ENCODE peak calls at places on chromosomes 4 and X, in seven cellular contexts. One of them, this sample, is unnamed.
A peak's percentile ranks its signal among the peaks of the same experiment; 100 is the strongest.

GRCh38 chrX:88101968-88102367 is 584.4 kb downstream of the KLHL4 start:
- DNase-seq in hepatocyte: no peak
- DNase-seq in mammary epithelial cell: no peak
- DNase-seq in tibial artery: no peak
- DNase-seq in endothelial cell of umbilical vein: no peak
- DNase-seq in left ventricle myocardium inferior: no peak
- DNase-seq in IMR-90: no peak
- DNase-seq in this sample: no peak

GRCh38 chr4:21097026-21097425 is 396.8 kb downstream of the PACRGL start:
- DNase-seq in hepatocyte: no peak
- DNase-seq in mammary epithelial cell: no peak
- DNase-seq in tibial artery: no peak
- DNase-seq in endothelial cell of umbilical vein: peak; percentile 78
- DNase-seq in left ventricle myocardium inferior: no peak
- DNase-seq in IMR-90: no peak
- DNase-seq in this sample: no peak

GRCh38 chr4:53321151-53321987 is 44.5 kb downstream of the SCFD2 start:
- DNase-seq in hepatocyte: no peak
- DNase-seq in mammary epithelial cell: peak; percentile 61
- DNase-seq in tibial artery: no peak
- DNase-seq in endothelial cell of umbilical vein: peak; percentile 94
- DNase-seq in left ventricle myocardium inferior: no peak
- DNase-seq in IMR-90: peak; percentile 86
- DNase-seq in this sample: no peak

GRCh38 chr4:54657556-54658313 is at the start of gene KIT:
- DNase-seq in hepatocyte: peak; percentile 75
- DNase-seq in mammary epithelial cell: no peak
- DNase-seq in tibial artery: peak; percentile 72
- DNase-seq in endothelial cell of umbilical vein: peak; percentile 56
- DNase-seq in left ventricle myocardium inferior: peak; percentile 33
- DNase-seq in IMR-90: peak; percentile 32
- DNase-seq in this sample: peak; percentile 18

GRCh38 chr4:8289956-8290700 is 20.6 kb downstream of the HTRA3 start:
- DNase-seq in hepatocyte: no peak
- DNase-seq in mammary epithelial cell: no peak
- DNase-seq in tibial artery: peak; percentile 54
- DNase-seq in endothelial cell of umbilical vein: no peak
- DNase-seq in left ventricle myocardium inferior: peak; percentile 5
- DNase-seq in IMR-90: no peak
- DNase-seq in this sample: no peak

GRCh38 chr4:146058531-146058930 is 117.0 kb upstream of the LSM6 start:
- DNase-seq in hepatocyte: no peak
- DNase-seq in mammary epithelial cell: no peak
- DNase-seq in tibial artery: no peak
- DNase-seq in endothelial cell of umbilical vein: no peak
- DNase-seq in left ventricle myocardium inferior: no peak
- DNase-seq in IMR-90: no peak
- DNase-seq in this sample: no peak

GRCh38 chr4:74223801-74224200 is 65.9 kb downstream of the MTHFD2L start:
- DNase-seq in hepatocyte: no peak
- DNase-seq in mammary epithelial cell: peak; percentile 71
- DNase-seq in tibial artery: no peak
- DNase-seq in endothelial cell of umbilical vein: peak; percentile 14
- DNase-seq in left ventricle myocardium inferior: no peak
- DNase-seq in IMR-90: peak; percentile 59
- DNase-seq in this sample: no peak

GRCh38 chr4:74006009-74006476 is 7.6 kb upstream of the CXCL5 start:
- DNase-seq in hepatocyte: no peak
- DNase-seq in mammary epithelial cell: peak; percentile 91
- DNase-seq in tibial artery: no peak
- DNase-seq in endothelial cell of umbilical vein: no peak
- DNase-seq in left ventricle myocardium inferior: no peak
- DNase-seq in IMR-90: peak; percentile 38
- DNase-seq in this sample: no peak

GRCh38 chr4:7516116-7516772 is 81.5 kb upstream of the PSAPL1 start:
- DNase-seq in hepatocyte: no peak
- DNase-seq in mammary epithelial cell: no peak
- DNase-seq in tibial artery: no peak
- DNase-seq in endothelial cell of umbilical vein: no peak
- DNase-seq in left ventricle myocardium inferior: no peak
- DNase-seq in IMR-90: no peak
- DNase-seq in this sample: no peak

GRCh38 chrX:40434443-40434842 is 146.3 kb upstream of the ATP6AP2 start:
- DNase-seq in hepatocyte: no peak
- DNase-seq in mammary epithelial cell: no peak
- DNase-seq in tibial artery: no peak
- DNase-seq in endothelial cell of umbilical vein: no peak
- DNase-seq in left ventricle myocardium inferior: no peak
- DNase-seq in IMR-90: no peak
- DNase-seq in this sample: no peak

DNA sequence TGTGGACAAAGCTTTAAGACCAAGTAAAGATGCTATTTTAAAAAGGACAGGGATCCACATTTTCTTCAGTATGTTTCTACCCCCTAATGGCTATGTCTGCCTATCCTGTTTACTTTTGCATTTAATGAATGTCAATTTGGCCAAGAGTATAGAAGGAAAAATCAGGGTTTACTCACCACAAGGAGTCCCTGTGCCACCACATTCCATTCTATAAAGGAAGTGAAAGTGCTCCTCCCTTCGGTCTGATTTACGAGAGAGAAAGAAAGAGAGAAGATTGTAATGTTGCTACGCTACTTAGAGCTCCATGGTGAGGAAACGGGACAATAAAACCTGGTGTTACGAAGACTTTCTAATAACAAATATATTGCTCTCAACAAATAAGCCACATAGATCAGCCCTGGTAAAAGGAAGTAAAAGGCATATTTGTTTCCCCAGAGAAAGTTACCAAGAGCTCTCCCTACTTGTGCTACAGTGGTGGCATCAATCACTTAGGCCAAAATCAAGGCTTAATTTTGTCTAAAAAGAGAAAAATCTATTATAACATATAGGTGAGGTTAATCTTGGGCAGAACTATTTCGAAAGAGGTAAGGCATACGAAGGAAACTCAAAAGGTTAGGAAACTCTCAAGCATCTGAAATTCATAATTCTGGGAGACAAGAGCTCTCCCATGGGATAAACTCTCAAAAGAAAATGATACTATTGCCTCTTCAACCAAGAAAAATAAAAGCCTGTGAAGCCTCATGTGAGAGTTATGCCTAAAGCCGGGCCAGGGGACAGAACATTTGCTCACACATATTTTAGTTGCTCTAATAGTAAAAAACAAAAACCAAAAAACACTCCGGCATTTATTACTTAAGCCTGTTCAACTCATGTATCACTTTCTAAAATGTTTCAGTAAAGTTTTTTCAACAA is 29.5 kb downstream of the TAPT1 start:
- DNase-seq in hepatocyte: peak; percentile 67
- DNase-seq in mammary epithelial cell: peak; percentile 72
- DNase-seq in tibial artery: no peak
- DNase-seq in endothelial cell of umbilical vein: peak; percentile 83
- DNase-seq in left ventricle myocardium inferior: no peak
- DNase-seq in IMR-90: peak; percentile 65
- DNase-seq in this sample: no peak
- H3K4me3 ChIP-seq in hepatocyte: no peak overlapping the region
- H3K4me3 ChIP-seq in mammary epithelial cell: peak overlapping the region; percentile 35
- H3K4me3 ChIP-seq in tibial artery: peak overlapping the region; percentile 40
- H3K4me3 ChIP-seq in endothelial cell of umbilical vein: peak overlapping the region; percentile 34
- H3K4me3 ChIP-seq in left ventricle myocardium inferior: peak overlapping the region; percentile 46
- H3K4me3 ChIP-seq in IMR-90: peak overlapping the region; percentile 18
- H3K4me3 ChIP-seq in this sample: peak overlapping the region; percentile 48

GRCh38 chrX:129700536-129700935 is 38.2 kb upstream of the XPNPEP2 start:
- DNase-seq in hepatocyte: no peak
- DNase-seq in mammary epithelial cell: no peak
- DNase-seq in tibial artery: no peak
- DNase-seq in endothelial cell of umbilical vein: no peak
- DNase-seq in left ventricle myocardium inferior: no peak
- DNase-seq in IMR-90: no peak
- DNase-seq in this sample: no peak

GRCh38 chrX:129705377-129705925 is 33.3 kb upstream of the XPNPEP2 start:
- DNase-seq in hepatocyte: no peak
- DNase-seq in mammary epithelial cell: no peak
- DNase-seq in tibial artery: no peak
- DNase-seq in endothelial cell of umbilical vein: no peak
- DNase-seq in left ventricle myocardium inferior: no peak
- DNase-seq in IMR-90: no peak
- DNase-seq in this sample: no peak

GRCh38 chrX:129704491-129704890 is 34.3 kb upstream of the XPNPEP2 start:
- DNase-seq in hepatocyte: no peak
- DNase-seq in mammary epithelial cell: no peak
- DNase-seq in tibial artery: no peak
- DNase-seq in endothelial cell of umbilical vein: no peak
- DNase-seq in left ventricle myocardium inferior: no peak
- DNase-seq in IMR-90: no peak
- DNase-seq in this sample: no peak

GRCh38 chrX:129698150-129698549 is 40.6 kb upstream of the XPNPEP2 start:
- DNase-seq in hepatocyte: no peak
- DNase-seq in mammary epithelial cell: no peak
- DNase-seq in tibial artery: no peak
- DNase-seq in endothelial cell of umbilical vein: no peak
- DNase-seq in left ventricle myocardium inferior: no peak
- DNase-seq in IMR-90: no peak
- DNase-seq in this sample: no peak

DNA sequence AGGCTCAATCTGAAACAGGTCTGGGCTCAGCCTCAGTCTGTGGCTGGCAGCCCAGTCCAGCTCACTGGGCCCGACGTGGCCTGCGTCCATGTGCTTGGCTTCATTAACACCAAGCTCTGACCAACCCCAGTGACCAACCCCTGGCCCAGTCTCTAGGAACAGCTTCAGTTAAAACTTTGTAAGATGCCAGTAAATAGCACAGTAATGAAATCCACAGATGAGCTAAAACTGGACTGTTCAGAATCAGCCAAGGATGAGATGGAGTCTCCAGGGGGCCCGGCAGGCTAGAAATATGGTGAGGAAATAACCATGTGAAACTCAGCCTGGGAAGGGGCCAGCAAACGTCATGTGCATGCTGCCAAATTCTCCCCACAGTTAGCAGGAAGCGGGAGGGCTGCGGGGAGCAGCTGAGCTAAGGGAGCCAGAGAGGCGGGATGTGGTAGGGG is 37.1 kb upstream of the XPNPEP2 start:
- DNase-seq in hepatocyte: no peak
- DNase-seq in mammary epithelial cell: no peak
- DNase-seq in tibial artery: peak; percentile 94
- DNase-seq in endothelial cell of umbilical vein: no peak
- DNase-seq in left ventricle myocardium inferior: peak; percentile 79
- DNase-seq in IMR-90: peak; percentile 31
- DNase-seq in this sample: peak; percentile 7
- H3K27ac ChIP-seq in hepatocyte: no peak overlapping the region
- H3K27ac ChIP-seq in mammary epithelial cell: no peak overlapping the region
- H3K27ac ChIP-seq in tibial artery: peak overlapping the region; percentile 67
- H3K27ac ChIP-seq in endothelial cell of umbilical vein: no peak overlapping the region
- H3K27ac ChIP-seq in left ventricle myocardium inferior: peak overlapping the region; percentile 58
- H3K27ac ChIP-seq in IMR-90: no peak overlapping the region
- H3K27ac ChIP-seq in this sample: no peak overlapping the region

DNA sequence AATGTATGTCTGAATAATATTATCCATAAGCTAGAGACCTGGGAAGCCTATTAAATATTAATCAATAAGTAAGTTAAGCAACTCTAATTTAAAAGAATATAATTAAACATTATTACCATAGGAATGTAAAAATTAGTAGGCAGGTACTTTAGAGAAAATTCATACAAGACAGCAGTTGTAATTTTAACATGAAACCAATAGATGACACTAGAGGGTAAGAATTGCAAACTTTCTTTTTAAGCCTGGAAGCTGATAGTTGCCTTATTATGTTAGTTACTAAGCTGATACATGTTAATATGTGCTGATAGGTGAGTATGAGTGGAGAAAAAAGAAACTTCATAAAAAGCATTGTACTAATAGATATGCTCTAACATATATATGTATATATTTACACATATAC is 1157.4 kb downstream of the FAM133A start:
- DNase-seq in hepatocyte: peak; percentile 23
- DNase-seq in mammary epithelial cell: peak; percentile 1
- DNase-seq in tibial artery: no peak
- DNase-seq in endothelial cell of umbilical vein: no peak
- DNase-seq in left ventricle myocardium inferior: no peak
- DNase-seq in IMR-90: peak; percentile 0
- DNase-seq in this sample: no peak
- TF ChIP-seq CTCF in hepatocyte: peak; percentile 74
- TF ChIP-seq CTCF in mammary epithelial cell: peak; percentile 53
- TF ChIP-seq CTCF in tibial artery: no peak
- TF ChIP-seq CTCF in endothelial cell of umbilical vein: no peak
- TF ChIP-seq CTCF in left ventricle myocardium inferior: peak; percentile 55
- TF ChIP-seq CTCF in IMR-90: peak; percentile 50
- TF ChIP-seq CTCF in this sample: peak; percentile 67

GRCh38 chr4:150579591-150580234 is 2.2 kb upstream of the MAB21L2 start:
- DNase-seq in hepatocyte: peak; percentile 46
- DNase-seq in mammary epithelial cell: no peak
- DNase-seq in tibial artery: peak; percentile 70
- DNase-seq in endothelial cell of umbilical vein: no peak
- DNase-seq in left ventricle myocardium inferior: peak; percentile 21
- DNase-seq in IMR-90: peak; percentile 43
- DNase-seq in this sample: no peak

GRCh38 chr4:150577786-150578185 is 4.2 kb upstream of the MAB21L2 start:
- DNase-seq in hepatocyte: no peak
- DNase-seq in mammary epithelial cell: no peak
- DNase-seq in tibial artery: no peak
- DNase-seq in endothelial cell of umbilical vein: no peak
- DNase-seq in left ventricle myocardium inferior: no peak
- DNase-seq in IMR-90: no peak
- DNase-seq in this sample: no peak

GRCh38 chr4:150580244-150580643 is 1.7 kb upstream of the MAB21L2 start:
- DNase-seq in hepatocyte: no peak
- DNase-seq in mammary epithelial cell: no peak
- DNase-seq in tibial artery: no peak
- DNase-seq in endothelial cell of umbilical vein: no peak
- DNase-seq in left ventricle myocardium inferior: no peak
- DNase-seq in IMR-90: no peak
- DNase-seq in this sample: no peak

GRCh38 chr4:150581206-150581605 is 745 bp upstream of the MAB21L2 start:
- DNase-seq in hepatocyte: no peak
- DNase-seq in mammary epithelial cell: no peak
- DNase-seq in tibial artery: no peak
- DNase-seq in endothelial cell of umbilical vein: no peak
- DNase-seq in left ventricle myocardium inferior: no peak
- DNase-seq in IMR-90: no peak
- DNase-seq in this sample: no peak

DNA sequence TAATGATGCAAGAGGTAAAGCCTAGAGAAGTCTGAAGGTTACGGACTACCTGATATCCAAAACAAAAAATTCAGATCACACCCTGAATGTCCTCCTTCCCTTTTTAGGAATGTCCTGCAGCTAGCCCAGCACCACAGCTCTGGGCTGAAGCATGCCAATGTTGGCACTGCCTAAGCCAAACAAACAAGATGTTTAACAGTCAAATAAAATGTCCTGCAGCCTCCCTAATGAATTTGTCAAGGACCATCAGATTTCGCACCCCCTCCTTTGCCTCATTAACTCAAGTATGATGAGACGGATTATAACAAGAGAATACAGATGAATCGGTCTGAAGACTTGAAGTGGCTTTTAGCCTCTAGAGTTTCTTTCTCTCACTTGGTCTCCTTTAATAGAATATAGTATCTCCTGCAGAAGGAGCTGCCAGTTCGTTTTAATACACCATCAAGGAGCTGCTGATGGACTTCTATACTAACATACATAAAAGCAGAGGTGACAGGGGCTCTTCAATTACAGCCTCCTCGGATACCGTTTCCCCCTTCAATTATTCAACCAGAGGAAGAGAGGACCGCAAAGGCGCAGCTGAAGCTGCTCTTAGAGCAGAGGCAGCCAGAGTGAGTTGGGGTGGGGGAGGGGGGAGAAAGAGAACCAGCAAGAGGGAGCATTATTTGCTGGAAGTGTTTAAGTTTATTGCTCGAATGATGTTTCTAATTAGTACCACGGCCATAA is 3.0 kb upstream of the MAB21L2 start:
- DNase-seq in hepatocyte: peak; percentile 24
- DNase-seq in mammary epithelial cell: no peak
- DNase-seq in tibial artery: no peak
- DNase-seq in endothelial cell of umbilical vein: no peak
- DNase-seq in left ventricle myocardium inferior: no peak
- DNase-seq in IMR-90: peak; percentile 57
- DNase-seq in this sample: no peak
- H3K4me3 ChIP-seq in hepatocyte: peak overlapping the region; percentile 13
- H3K4me3 ChIP-seq in mammary epithelial cell: no peak overlapping the region
- H3K4me3 ChIP-seq in tibial artery: peak overlapping the region; percentile 50
- H3K4me3 ChIP-seq in endothelial cell of umbilical vein: no peak overlapping the region
- H3K4me3 ChIP-seq in left ventricle myocardium inferior: peak overlapping the region; percentile 61
- H3K4me3 ChIP-seq in IMR-90: peak overlapping the region; percentile 49
- H3K4me3 ChIP-seq in this sample: peak overlapping the region; percentile 55

This sample was measured in dorsolateral prefrontal cortex.